ENCODE peak calls at places on chromosomes 12 and 14, in five cellular contexts. L is MM.1S, W is AG09309, G is heart left ventricle, S is psoas muscle. U is an unnamed sample.

GRCh38 chr14:101788016-101788695 is 26.6 kb downstream of the PPP2R5C start:
- DNase-seq in S (no peak), W (no peak), L (no peak), G (no peak), U (no peak)

GRCh38 chr12:117105902-117106301 is 6.7 kb upstream of the TESC start:
- DNase-seq in G (no peak), S (no peak), W (no peak), L (peak), U (peak)

GRCh38 chr14:104883681-104884361 is 18.8 kb downstream of the CEP170B start:
- DNase-seq in G (no peak), L (no peak), S (peak), W (no peak), U (no peak)

GRCh38 chr12:12550277-12550676 is 12.4 kb downstream of the DUSP16 start:
- DNase-seq in S (no peak), W (no peak), G (no peak), L (no peak), U (no peak)

GRCh38 chr12:31797230-31797872 is 68.5 kb upstream of the AMN1 start:
- DNase-seq in L (no peak), S (no peak), G (no peak), W (no peak), U (peak)

GRCh38 chr12:130783110-130783715 is 55.8 kb downstream of the STX2 start:
- DNase-seq in G (no peak), L (no peak), S (no peak), W (no peak), U (no peak)

GRCh38 chr14:105487449-105487985 is 831 bp downstream of the CRIP1 start:
- DNase-seq in W (no peak), L (peak), G (peak), S (no peak), U (peak)

GRCh38 chr12:11953523-11953922 is 117.2 kb upstream of the BCL2L14 start:
- DNase-seq in G (no peak), L (no peak), W (no peak), S (no peak), U (no peak)

GRCh38 chr12:2051700-2052625 is 824 bp upstream of the CACNA1C start:
- DNase-seq in L (no peak), G (no peak), S (no peak), W (no peak), U (no peak)

GRCh38 chr12:83015390-83016225 is 328.9 kb downstream of the TMTC2 start:
- DNase-seq in L (no peak), W (peak), S (no peak), G (no peak), U (no peak)

GRCh38 chr12:122825773-122826724 is 9.2 kb upstream of the HIP1R start:
- DNase-seq in S (no peak), G (no peak), L (no peak), W (no peak), U (no peak)

GRCh38 chr12:89775336-89776005 is 66.8 kb upstream of the ATP2B1 start:
- DNase-seq in G (no peak), W (no peak), L (no peak), S (no peak), U (no peak)

GRCh38 chr14:34214961-34215360 is 247.1 kb downstream of the SPTSSA start:
- DNase-seq in W (no peak), S (no peak), L (no peak), G (no peak), U (no peak)

GRCh38 chr14:84806627-84807026 is 723.3 kb upstream of the FLRT2 start:
- DNase-seq in L (no peak), G (no peak), S (no peak), W (no peak), U (no peak)

GRCh38 chr12:31362759-31363415 is 36.9 kb upstream of the SINHCAF start:
- DNase-seq in S (no peak), G (no peak), W (no peak), L (peak), U (peak)

GRCh38 chr14:101004954-101005353 is 101.4 kb upstream of the RTL1 start:
- DNase-seq in L (peak), S (no peak), W (peak), G (no peak), U (no peak)

GRCh38 chr14:63563370-63564026 is 20.3 kb upstream of the PPP2R5E start:
- DNase-seq in L (no peak), W (no peak), S (no peak), G (no peak), U (no peak)

GRCh38 chr12:116599285-116600122 is 40.3 kb downstream of the MAP1LC3B2 start:
- DNase-seq in G (peak), S (peak), W (peak), L (peak), U (peak)

GRCh38 chr14:54712371-54712998 is 145.6 kb downstream of the SAMD4A start:
- DNase-seq in S (no peak), G (no peak), L (no peak), W (no peak), U (no peak)

GRCh38 chr12:108566452-108566851 is 4.1 kb downstream of the ISCU start:
- DNase-seq in S (no peak), G (no peak), W (no peak), L (no peak), U (no peak)

GRCh38 chr12:85711735-85712390 is 124.3 kb downstream of the RASSF9 start:
- DNase-seq in S (peak), G (peak), W (no peak), L (no peak), U (no peak)

GRCh38 chr14:71529855-71530254 is 402.4 kb upstream of the RGS6 start:
- DNase-seq in S (no peak), W (peak), G (peak), L (no peak), U (no peak)

GRCh38 chr12:76069339-76069738 is 15.1 kb downstream of the NAP1L1 start:
- DNase-seq in S (no peak), L (no peak), W (no peak), G (no peak), U (no peak)

GRCh38 chr14:50944647-50945413 is 547 bp upstream of the PYGL start:
- DNase-seq in W (no peak), G (peak), L (no peak), S (peak), U (peak)

GRCh38 chr12:6963741-6964446 is 6.6 kb downstream of the PHB2 start:
- DNase-seq in L (peak), G (peak), S (no peak), W (no peak), U (no peak)

GRCh38 chr12:102120886-102121285 is 903 bp downstream of the PARPBP start:
- DNase-seq in W (no peak), S (no peak), L (peak), G (no peak), U (peak)

GRCh38 chr12:26113853-26114719 is 10.8 kb downstream of the BHLHE41 start:
- DNase-seq in G (peak), L (peak), W (peak), S (peak), U (peak)

GRCh38 chr12:115749071-115749470 is 528.4 kb downstream of the MED13L start:
- DNase-seq in G (no peak), W (no peak), L (no peak), S (no peak), U (no peak)

GRCh38 chr14:82385043-82385442 is 851.4 kb upstream of the SEL1L start:
- DNase-seq in L (no peak), G (no peak), W (no peak), S (no peak), U (no peak)

GRCh38 chr12:22993639-22994038 is 368.7 kb downstream of the ETNK1 start:
- DNase-seq in S (no peak), G (no peak), W (no peak), L (no peak), U (no peak)

GRCh38 chr12:124746649-124747425 is 116.8 kb downstream of the SCARB1 start:
- DNase-seq in L (no peak), W (no peak), G (no peak), S (no peak), U (no peak)

GRCh38 chr14:46091819-46092218 is 559.8 kb downstream of the RPL10L start:
- DNase-seq in W (no peak), G (no peak), L (no peak), S (no peak), U (no peak)

DNA sequence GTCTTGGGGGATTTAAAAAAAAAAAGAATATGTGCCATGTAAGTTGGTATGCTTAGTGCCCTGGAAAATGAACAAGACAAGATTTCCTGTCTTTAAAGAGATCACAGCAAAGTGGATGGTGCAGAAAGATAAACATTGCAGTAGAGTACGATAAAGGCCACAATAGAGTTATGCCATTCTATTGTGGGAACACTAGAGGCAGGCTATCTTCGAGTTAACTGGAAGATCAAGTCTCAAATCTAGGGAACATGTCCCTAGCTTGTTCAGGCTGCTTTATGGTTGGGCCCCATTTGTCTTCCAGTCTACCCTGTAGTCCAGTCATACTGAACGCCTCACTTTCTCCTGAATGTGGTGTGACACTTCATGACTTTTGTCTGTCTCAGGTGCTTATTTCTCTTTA is 18.7 kb upstream of the CCT2 start:
- DNase-seq in W (no peak), S (no peak), L (no peak), G (no peak), U (no peak)
- TF ChIP-seq CTCF in W (no peak), S (no peak), L (no peak), G (no peak), U (no peak)

GRCh38 chr12:18246057-18246456 is 15.3 kb upstream of the PIK3C2G start:
- DNase-seq in W (no peak), L (no peak), G (no peak), S (no peak), U (no peak)
- TF ChIP-seq CTCF in W (peak), L (peak), G (no peak), S (no peak), U (no peak)

GRCh38 chr14:103209054-103209453 is 85.8 kb downstream of the TNFAIP2 start:
- DNase-seq in S (no peak), W (no peak), G (no peak), L (no peak), U (no peak)
- TF ChIP-seq CTCF in S (no peak), W (peak), G (no peak), L (no peak), U (no peak)

GRCh38 chr12:91993287-91994028 is 152.2 kb downstream of the BTG1 start:
- DNase-seq in L (no peak), S (no peak), G (no peak), W (no peak), U (no peak)

GRCh38 chr12:91989143-91989542 is 156.5 kb downstream of the BTG1 start:
- DNase-seq in W (no peak), G (no peak), S (no peak), L (no peak), U (no peak)

GRCh38 chr12:91990525-91990924 is 155.1 kb downstream of the BTG1 start:
- DNase-seq in L (no peak), G (no peak), S (no peak), W (no peak), U (no peak)

GRCh38 chr12:91994208-91994797 is 151.3 kb downstream of the BTG1 start:
- DNase-seq in S (no peak), L (no peak), W (no peak), G (no peak), U (no peak)

GRCh38 chr12:91991397-91992187 is 154.1 kb downstream of the BTG1 start:
- DNase-seq in W (no peak), G (no peak), L (peak), S (no peak), U (no peak)
- TF ChIP-seq CTCF in W (no peak), G (no peak), L (peak), S (no peak), U (peak)

GRCh38 chr14:78104130-78104529 is 66.0 kb upstream of the NRXN3 start:
- DNase-seq in L (no peak), S (no peak), G (no peak), W (no peak), U (no peak)

GRCh38 chr14:78104655-78105054 is 65.5 kb upstream of the NRXN3 start:
- DNase-seq in G (no peak), W (no peak), L (no peak), S (no peak), U (no peak)

DNA sequence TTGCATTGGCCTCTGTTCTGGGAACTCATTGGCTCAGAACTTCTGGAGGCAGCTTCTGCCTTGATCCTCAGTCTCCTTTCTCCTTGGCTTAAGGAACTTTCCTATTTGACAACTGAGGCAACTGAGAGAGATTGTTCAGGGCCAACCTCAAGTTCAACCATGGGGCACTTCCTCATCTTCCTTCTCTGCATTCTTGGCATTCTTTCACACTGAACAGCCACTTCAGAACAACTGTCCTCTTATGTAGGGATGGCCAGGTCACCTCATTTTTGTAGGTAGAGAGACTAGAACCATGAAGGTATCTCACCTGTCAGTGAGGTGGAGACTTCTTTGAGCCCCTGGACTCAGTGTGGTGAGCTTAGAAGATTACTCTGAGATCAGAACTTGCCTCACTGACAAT is 63.0 kb upstream of the NRXN3 start:
- DNase-seq in W (no peak), S (no peak), L (no peak), G (no peak), U (no peak)
- TF ChIP-seq CTCF in W (no peak), S (no peak), L (no peak), G (no peak), U (no peak)

DNA sequence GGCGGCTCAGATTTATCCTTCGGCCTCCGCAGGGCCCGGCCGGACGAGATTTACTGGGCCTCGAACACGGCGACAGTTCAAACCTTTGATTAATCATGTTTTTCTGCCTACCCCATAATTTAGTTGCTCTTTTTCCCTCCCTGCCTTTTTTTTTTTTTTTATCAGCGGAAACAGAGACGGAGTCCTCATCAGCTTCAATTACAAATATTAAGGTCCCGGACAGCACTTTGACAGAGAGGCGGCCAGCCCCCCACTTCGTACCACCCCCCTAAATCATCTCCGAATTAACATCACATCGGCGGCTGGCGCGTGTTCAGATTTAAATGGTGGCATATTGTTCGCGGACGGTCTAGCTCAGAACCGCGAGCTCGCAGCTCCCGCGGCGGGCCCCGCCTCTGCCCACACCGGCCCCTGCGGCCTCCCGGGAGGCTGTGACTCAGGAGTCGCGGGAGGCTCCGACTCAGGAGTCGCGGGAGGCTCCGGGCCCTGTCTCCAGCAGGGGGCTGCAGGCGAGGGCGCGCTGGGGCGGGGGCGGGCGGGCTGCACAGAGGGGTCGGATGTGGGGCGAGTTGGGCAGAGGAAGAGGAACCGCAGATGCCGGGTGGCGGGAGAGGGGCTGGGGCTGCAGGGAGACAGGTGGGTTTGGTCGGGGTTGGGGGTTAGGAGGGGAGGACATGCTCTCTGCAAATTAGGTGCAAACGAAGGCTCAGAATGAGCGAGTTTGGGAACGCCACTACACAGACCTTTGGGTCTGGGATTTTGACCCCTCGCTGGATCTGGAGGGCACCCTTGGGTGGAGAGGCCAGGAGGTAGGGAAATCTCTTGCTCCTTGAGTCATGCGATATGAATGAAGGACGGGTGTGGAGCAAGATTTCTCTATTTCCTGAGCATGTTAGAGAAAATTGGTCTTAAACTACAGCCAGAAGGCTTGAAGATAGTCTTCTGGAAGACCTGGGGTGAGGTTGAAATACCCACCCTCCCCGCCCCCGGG is 19.6 kb upstream of the ATP5MC2 start:
- DNase-seq in L (no peak), G (no peak), W (no peak), S (peak), U (peak)
- TF ChIP-seq CTCF in L (no peak), G (no peak), W (no peak), S (no peak), U (peak)

GRCh38 chr14:69613312-69614073 is 2.1 kb downstream of the SUSD6 start:
- DNase-seq in S (no peak), G (no peak), W (no peak), L (no peak), U (no peak)

GRCh38 chr14:69611264-69612013 is at the start of gene SUSD6:
- DNase-seq in W (peak), L (peak), S (peak), G (peak), U (peak)

GRCh38 chr14:69614592-69614991 is 3.2 kb downstream of the SUSD6 start:
- DNase-seq in W (no peak), G (peak), S (no peak), L (no peak), U (no peak)

GRCh38 chr14:69612014-69612758 is 790 bp downstream of the SUSD6 start:
- DNase-seq in S (peak), L (peak), W (no peak), G (peak), U (peak)

GRCh38 chr14:69612759-69613145 is 1.4 kb downstream of the SUSD6 start:
- DNase-seq in S (no peak), W (no peak), L (no peak), G (no peak), U (no peak)
- TF ChIP-seq CTCF in S (no peak), W (peak), L (peak), G (no peak), U (peak)